ENCODE peak calls at places on chromosomes 11 and 22, in ten cellular contexts. G is stomach, S is GM12878, R is upper lobe of left lung, F is transverse colon, K is HepG2, Z is H1, Q is K562, V is SK-N-SH, P is suprapubic skin. O is an unnamed sample.

GRCh38 chr22:27185099-27185709 is 527.8 kb downstream of the MIAT start:
- DNase-seq in V (no peak), P (no peak), F (no peak), G (no peak), R (no peak), K (no peak), Q (no peak), S (no peak), Z (no peak), O (no peak)

GRCh38 chr22:35065796-35066218 is at the start of gene ISX:
- DNase-seq in Q (peak; percentile 13), F (peak; percentile 78), P (no peak), S (no peak), R (no peak), K (peak; percentile 54), G (no peak), V (no peak), Z (no peak), O (no peak)

GRCh38 chr22:43273902-43274484 is 69.2 kb downstream of the SCUBE1 start:
- DNase-seq in G (peak; percentile 47), P (no peak), F (no peak), Z (peak; percentile 41), Q (peak; percentile 64), V (peak; percentile 78), K (peak; percentile 47), R (peak; percentile 57), S (peak; percentile 13), O (no peak)

GRCh38 chr11:12318791-12319733 is 58.3 kb upstream of the PARVA start:
- DNase-seq in V (peak; percentile 59), S (no peak), K (no peak), Q (no peak), P (no peak), F (no peak), G (no peak), Z (no peak), R (no peak), O (peak; percentile 85)

GRCh38 chr11:92136792-92137191 is 87.8 kb upstream of the FAT3 start:
- DNase-seq in K (no peak), P (no peak), R (no peak), S (no peak), Q (no peak), F (no peak), V (no peak), Z (no peak), G (no peak), O (no peak)

GRCh38 chr11:23311986-23312940 is 452.0 kb upstream of the CCDC179 start:
- DNase-seq in S (no peak), K (no peak), P (no peak), V (peak; percentile 10), Q (no peak), F (no peak), R (no peak), G (no peak), Z (no peak), O (no peak)

GRCh38 chr11:86952933-86953637 is 2.1 kb downstream of the FZD4 start:
- DNase-seq in G (no peak), V (no peak), S (no peak), P (no peak), Q (no peak), R (no peak), Z (no peak), F (no peak), K (no peak), O (no peak)

GRCh38 chr22:49967333-49968241 is 7.0 kb downstream of the PIM3 start:
- DNase-seq in F (peak; percentile 52), V (peak; percentile 76), S (no peak), K (peak; percentile 70), Q (no peak), Z (no peak), G (peak; percentile 78), P (peak; percentile 78), R (peak; percentile 72), O (peak; percentile 83)

GRCh38 chr11:116853461-116854073 is 16.1 kb upstream of the APOA1 start:
- DNase-seq in S (peak; percentile 90), Q (no peak), K (no peak), V (no peak), Z (no peak), G (peak; percentile 53), R (no peak), P (no peak), F (peak; percentile 48), O (no peak)

GRCh38 chr11:28338371-28338770 is 230.2 kb downstream of the METTL15 start:
- DNase-seq in G (no peak), Q (no peak), Z (no peak), S (no peak), R (no peak), K (no peak), F (no peak), P (no peak), V (no peak), O (no peak)

GRCh38 chr11:46947399-46948077 is 11.0 kb downstream of the CSTPP1 start:
- DNase-seq in P (no peak), V (no peak), S (no peak), G (no peak), K (no peak), Z (no peak), F (no peak), Q (no peak), R (no peak), O (no peak)
- H3K4me3 ChIP-seq in P (no peak overlapping the region), V (no peak overlapping the region), S (no peak overlapping the region), G (no peak overlapping the region), K (no peak overlapping the region), Z (no peak overlapping the region), F (no peak overlapping the region), Q (no peak overlapping the region), R (no peak overlapping the region), O (no peak overlapping the region)

DNA sequence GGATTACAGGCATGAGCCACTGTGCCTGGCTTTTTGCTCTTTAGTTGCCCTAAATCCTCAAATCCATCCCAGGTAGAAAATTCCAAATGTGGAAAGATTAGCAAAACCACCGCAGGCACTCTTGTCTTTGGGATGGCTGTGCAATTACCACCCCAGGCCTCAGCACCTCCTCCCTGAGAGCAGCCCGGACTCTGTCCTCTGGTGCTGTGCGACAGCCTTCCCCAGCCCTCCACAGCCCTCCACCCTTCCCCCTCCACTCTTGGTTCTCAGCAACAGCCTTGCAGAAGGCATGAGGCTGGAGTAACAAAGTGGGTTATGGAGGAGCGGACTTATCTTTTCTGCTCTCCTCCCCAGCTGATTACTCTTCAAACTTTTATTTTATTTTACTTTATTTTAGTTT is 44.7 kb upstream of the YWHAH start:
- DNase-seq in S (no peak), P (no peak), G (no peak), R (no peak), Z (no peak), F (no peak), V (no peak), Q (no peak), K (no peak), O (no peak)
- TF ChIP-seq POLR2AphosphoS5 in S (no peak), P (no peak), G (no peak), R (no peak), Z (no peak), F (no peak), V (no peak), Q (no peak), K (no peak), O (no peak)

GRCh38 chr11:129804012-129804411 is 11.6 kb upstream of the TMEM45B start:
- DNase-seq in F (no peak), K (no peak), Z (no peak), Q (no peak), G (no peak), V (no peak), R (no peak), P (no peak), S (no peak), O (no peak)
- TF ChIP-seq EP300 in F (no peak), K (no peak), Z (no peak), Q (no peak), G (no peak), V (no peak), R (no peak), P (no peak), S (no peak), O (no peak)

DNA sequence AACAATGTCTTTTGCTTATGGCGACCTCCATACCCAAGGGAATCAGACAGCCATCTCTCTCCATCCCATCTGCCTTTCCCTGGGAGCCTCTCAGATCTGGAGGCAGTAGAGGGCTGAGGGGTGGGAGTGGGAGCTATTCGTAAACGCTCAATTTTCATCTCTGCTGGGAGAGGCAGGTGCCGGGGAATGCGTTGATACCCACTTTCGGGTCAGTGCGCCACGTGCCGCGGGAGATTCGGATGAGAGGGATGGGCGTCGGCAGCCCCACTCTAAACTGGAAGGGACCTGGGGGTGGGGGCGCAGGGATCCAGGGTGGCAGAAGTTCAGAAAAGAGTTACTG is 1.4 kb downstream of the ADAMTS8 start:
- DNase-seq in F (no peak), G (no peak), Q (no peak), R (no peak), Z (no peak), S (no peak), P (no peak), K (no peak), V (no peak), O (no peak)
- H3K4me3 ChIP-seq in F (no peak overlapping the region), G (peak overlapping the region; percentile 55), Q (no peak overlapping the region), R (peak overlapping the region; percentile 51), Z (peak overlapping the region; percentile 71), S (no peak overlapping the region), P (peak overlapping the region; percentile 49), K (no peak overlapping the region), V (no peak overlapping the region), O (peak overlapping the region; percentile 66)